ENCODE peak calls at places on chromosomes 13 and 19, in eight cellular contexts. I is fibroblast of lung; Y is psoas muscle; V is naive thymus-derived CD4-positive, alpha-beta T cell; M is WERI-Rb-1; T is adrenal gland; P is Panc1; F is mammary epithelial cell. G is an unnamed sample.

GRCh38 chr19:35449347-35450043 is 1.4 kb downstream of the FFAR2 start:
- DNase-seq in I (no peak), Y (peak; percentile 11), V (no peak), M (no peak), T (peak; percentile 33), P (no peak), F (peak; percentile 46), G (no peak)

GRCh38 chr13:25848822-25849740 is 202.7 kb downstream of the SHISA2 start:
- DNase-seq in I (no peak), Y (no peak), V (no peak), M (no peak), T (no peak), P (no peak), F (no peak), G (no peak)

GRCh38 chr13:39603424-39603947 is 493 bp upstream of the LHFPL6 start:
- DNase-seq in I (peak; percentile 23), Y (no peak), V (no peak), M (peak; percentile 27), T (peak; percentile 43), P (no peak), F (no peak), G (peak; percentile 65)

GRCh38 chr19:17184381-17184841 is 30.7 kb upstream of the USE1 start:
- DNase-seq in I (no peak), Y (no peak), V (no peak), M (no peak), T (no peak), P (no peak), F (no peak), G (no peak)

GRCh38 chr19:1796395-1797142 is 15.5 kb downstream of the ATP8B3 start:
- DNase-seq in I (no peak), Y (no peak), V (no peak), M (no peak), T (no peak), P (no peak), F (no peak), G (no peak)

GRCh38 chr19:54179921-54180452 is 7.0 kb upstream of the TMC4 start:
- DNase-seq in I (peak; percentile 71), Y (no peak), V (no peak), M (no peak), T (no peak), P (no peak), F (peak; percentile 37), G (no peak)

GRCh38 chr19:44644391-44645016 is 794 bp downstream of the PVR start:
- DNase-seq in I (peak; percentile 28), Y (peak; percentile 36), V (no peak), M (peak; percentile 32), T (peak; percentile 52), P (no peak), F (peak; percentile 63), G (peak; percentile 68)

GRCh38 chr13:80572308-80572676 is 231.4 kb upstream of the SPRY2 start:
- DNase-seq in I (no peak), Y (no peak), V (no peak), M (no peak), T (no peak), P (no peak), F (no peak), G (no peak)

GRCh38 chr19:55080121-55080914 is 4.6 kb downstream of the EPS8L1 start:
- DNase-seq in I (peak; percentile 59), Y (peak; percentile 60), V (peak; percentile 53), M (peak; percentile 90), T (peak; percentile 46), P (no peak), F (peak; percentile 58), G (peak; percentile 73)

GRCh38 chr19:48899781-48900476 is at the start of gene NUCB1:
- DNase-seq in I (peak; percentile 99), Y (peak; percentile 100), V (peak; percentile 98), M (peak; percentile 99), T (peak; percentile 98), P (peak; percentile 79), F (peak; percentile 98), G (peak; percentile 99)

GRCh38 chr13:94917814-94918213 is 205.5 kb upstream of the SOX21 start:
- DNase-seq in I (no peak), Y (no peak), V (no peak), M (no peak), T (no peak), P (no peak), F (no peak), G (no peak)

GRCh38 chr13:39777527-39778061 is 122.1 kb downstream of the COG6 start:
- DNase-seq in I (peak; percentile 77), Y (no peak), V (peak; percentile 26), M (peak; percentile 8), T (no peak), P (no peak), F (peak; percentile 92), G (peak; percentile 51)

GRCh38 chr13:50127726-50128291 is 112.6 kb downstream of the KCNRG start:
- DNase-seq in I (no peak), Y (no peak), V (no peak), M (no peak), T (no peak), P (no peak), F (no peak), G (no peak)

GRCh38 chr19:21328402-21328801 is 808 bp downstream of the ZNF708 start:
- DNase-seq in I (no peak), Y (no peak), V (no peak), M (no peak), T (no peak), P (no peak), F (no peak), G (no peak)

GRCh38 chr13:108195146-108195545 is 20.2 kb downstream of the LIG4 start:
- DNase-seq in I (peak; percentile 18), Y (no peak), V (no peak), M (no peak), T (no peak), P (no peak), F (no peak), G (no peak)

GRCh38 chr13:49759503-49759902 is 33.0 kb downstream of the KPNA3 start:
- DNase-seq in I (no peak), Y (no peak), V (no peak), M (no peak), T (no peak), P (no peak), F (no peak), G (no peak)

GRCh38 chr13:39876258-39876657 is 220.8 kb downstream of the COG6 start:
- DNase-seq in I (peak; percentile 76), Y (no peak), V (no peak), M (no peak), T (no peak), P (no peak), F (peak; percentile 91), G (peak; percentile 58)

GRCh38 chr13:75357576-75358295 is 124.2 kb downstream of the TBC1D4 start:
- DNase-seq in I (peak; percentile 68), Y (no peak), V (peak; percentile 49), M (peak; percentile 26), T (no peak), P (no peak), F (peak; percentile 51), G (peak; percentile 65)

GRCh38 chr13:91154553-91154952 is 192.9 kb upstream of the MIR17HG start:
- DNase-seq in I (no peak), Y (no peak), V (no peak), M (no peak), T (no peak), P (no peak), F (no peak), G (no peak)

GRCh38 chr19:38115264-38115802 is 108.7 kb downstream of the DPF1 start:
- DNase-seq in I (no peak), Y (no peak), V (no peak), M (no peak), T (no peak), P (no peak), F (no peak), G (no peak)

GRCh38 chr13:97359181-97360057 is 74.5 kb upstream of the RAP2A start:
- DNase-seq in I (peak; percentile 92), Y (no peak), V (peak; percentile 49), M (peak; percentile 72), T (peak; percentile 49), P (no peak), F (peak; percentile 36), G (peak; percentile 41)

GRCh38 chr13:32206097-32206740 is 108.9 kb downstream of the ZAR1L start:
- DNase-seq in I (no peak), Y (no peak), V (no peak), M (peak; percentile 30), T (no peak), P (no peak), F (peak; percentile 4), G (no peak)

GRCh38 chr19:57321746-57322145 is 1.5 kb downstream of the ZNF543 start:
- DNase-seq in I (no peak), Y (no peak), V (no peak), M (no peak), T (no peak), P (no peak), F (no peak), G (no peak)
- H3K4me3 ChIP-seq in I (peak overlapping the region; percentile 96), Y (peak overlapping the region; percentile 84), V (peak overlapping the region; percentile 76), M (peak overlapping the region; percentile 87), T (no peak overlapping the region), P (peak overlapping the region; percentile 71), F (peak overlapping the region; percentile 90), G (peak overlapping the region; percentile 91)

DNA sequence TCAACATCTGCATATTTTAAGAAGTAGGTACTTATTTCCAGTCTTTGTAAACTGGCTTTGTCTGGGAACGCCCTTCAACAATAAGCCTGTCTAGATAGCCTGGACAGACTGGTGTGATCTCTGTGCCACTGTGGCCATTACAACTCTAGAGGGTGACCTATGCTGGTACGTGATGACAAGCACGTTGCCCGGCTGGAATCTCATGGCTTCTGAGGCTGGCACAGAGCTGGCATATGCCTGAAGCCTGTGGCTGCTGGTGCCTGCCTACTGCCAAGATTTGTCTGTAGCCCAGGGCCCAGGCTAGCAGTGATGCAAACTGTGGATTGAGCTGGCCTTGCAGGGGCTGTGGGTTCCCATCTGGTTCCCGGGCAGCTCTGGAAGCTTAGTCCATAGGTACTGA is 34.0 kb downstream of the IGFL3 start:
- DNase-seq in I (no peak), Y (no peak), V (no peak), M (no peak), T (no peak), P (no peak), F (no peak), G (no peak)
- H3K27me3 ChIP-seq in I (peaks cover 3% of the 10 kb centered on the region), Y (no peaks in the 10 kb centered on the region), V (peaks cover 4% of the 10 kb centered on the region), M (no peaks in the 10 kb centered on the region), T (no peaks in the 10 kb centered on the region), P (peaks cover 4% of the 10 kb centered on the region), F (no peaks in the 10 kb centered on the region), G (peaks cover 15% of the 10 kb centered on the region)

DNA sequence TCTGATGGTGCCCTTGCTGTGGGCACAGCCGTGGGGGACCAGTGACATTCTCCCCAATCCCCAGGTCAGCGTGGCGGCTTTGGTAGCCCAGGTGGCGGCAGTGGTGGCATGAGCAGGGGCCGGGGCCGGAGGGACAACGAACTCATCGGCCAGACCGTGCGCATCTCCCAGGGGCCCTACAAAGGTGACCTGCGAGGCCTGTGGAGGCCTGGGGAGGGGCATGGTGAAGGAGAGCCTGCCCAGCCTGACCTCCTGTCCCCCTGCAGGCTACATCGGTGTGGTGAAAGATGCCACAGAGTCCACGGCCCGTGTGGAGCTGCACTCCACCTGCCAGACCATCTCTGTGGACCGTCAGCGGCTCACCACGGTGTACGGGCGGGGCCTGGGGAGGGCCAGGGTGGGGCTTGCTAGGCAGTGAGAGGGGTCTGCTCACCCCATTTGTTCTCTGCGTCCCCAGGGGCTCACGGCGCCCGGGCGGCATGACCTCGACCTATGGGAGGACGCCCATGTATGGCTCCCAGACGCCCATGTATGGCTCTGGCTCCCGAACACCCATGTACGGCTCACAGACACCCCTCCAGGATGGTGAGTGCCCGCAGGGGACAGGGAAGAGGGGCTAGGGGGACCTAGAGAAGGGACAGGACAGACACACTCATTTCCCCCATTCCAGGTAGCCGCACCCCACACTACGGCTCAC is 7.7 kb upstream of the TIMM50 start:
- DNase-seq in I (no peak), Y (no peak), V (no peak), M (no peak), T (no peak), P (no peak), F (no peak), G (no peak)
- H3K36me3 ChIP-seq in I (peaks cover 51% of the 10 kb centered on the region), Y (peaks cover 95% of the 10 kb centered on the region), V (peaks cover 43% of the 10 kb centered on the region), M (peaks cover 83% of the 10 kb centered on the region), T (peaks cover 88% of the 10 kb centered on the region), P (peaks cover 88% of the 10 kb centered on the region), F (peaks cover 35% of the 10 kb centered on the region), G (peaks cover 87% of the 10 kb centered on the region)

GRCh38 chr13:114296448-114296847 is 15.0 kb downstream of the UPF3A start:
- DNase-seq in I (no peak), Y (no peak), V (no peak), M (no peak), T (no peak), P (no peak), F (no peak), G (no peak)
- H3K4me3 ChIP-seq in I (no peak overlapping the region), Y (no peak overlapping the region), V (no peak overlapping the region), M (no peak overlapping the region), T (no peak overlapping the region), P (no peak overlapping the region), F (no peak overlapping the region), G (no peak overlapping the region)

G was measured in MG63.